ENCODE peak calls at places on chromosomes 11 and 22, in seven cellular contexts. Z is HepG2, T is uterus, O is Peyer's patch, N is MM.1S, F is stomach, U is foreskin keratinocyte. A is an unnamed sample. For H3K4me1, the result is how much of the 10 kb centered on the place peaks cover.

GRCh38 chr22:30424471-30425326 is 869 bp upstream of the MTFP1 start:
- DNase-seq in T (peak), Z (no peak), N (peak), U (no peak), O (no peak), F (no peak), A (no peak)

GRCh38 chr11:1232328-1233321 is 9.8 kb downstream of the MUC5B start:
- DNase-seq in F (no peak), T (no peak), N (no peak), O (peak), U (no peak), Z (no peak), A (no peak)

GRCh38 chr11:69049490-69049867 is 747 bp downstream of the TPCN2 start:
- DNase-seq in O (no peak), T (no peak), N (no peak), U (no peak), Z (no peak), F (no peak), A (no peak)

GRCh38 chr22:39457546-39458442 is 982 bp downstream of the MGAT3 start:
- DNase-seq in N (no peak), U (no peak), Z (no peak), F (no peak), O (no peak), T (no peak), A (no peak)

GRCh38 chr11:1223346-1224108 is 661 bp downstream of the MUC5B start:
- DNase-seq in T (no peak), O (peak), U (no peak), Z (no peak), N (no peak), F (no peak), A (no peak)

GRCh38 chr22:44337658-44338004 is 24.9 kb upstream of the SHISAL1 start:
- DNase-seq in N (no peak), F (peak), O (no peak), T (peak), U (no peak), Z (no peak), A (no peak)

GRCh38 chr11:25733777-25734176 is 598.2 kb upstream of the ANO3 start:
- DNase-seq in T (no peak), N (no peak), F (no peak), Z (no peak), U (no peak), O (no peak), A (no peak)

GRCh38 chr22:44042822-44043221 is 18.7 kb downstream of the PARVB start:
- DNase-seq in O (no peak), U (no peak), T (no peak), F (no peak), Z (no peak), N (no peak), A (no peak)

GRCh38 chr11:34680918-34681554 is 60.1 kb downstream of the EHF start:
- DNase-seq in F (no peak), T (no peak), Z (peak), O (no peak), U (peak), N (peak), A (no peak)

GRCh38 chr11:848988-849824 is 6.6 kb downstream of the TSPAN4 start:
- DNase-seq in N (peak), O (no peak), F (no peak), T (peak), Z (no peak), U (no peak), A (no peak)

GRCh38 chr22:27637604-27638003 is 164.0 kb downstream of the MN1 start:
- DNase-seq in N (no peak), F (no peak), Z (no peak), U (peak), O (no peak), T (no peak), A (no peak)

GRCh38 chr22:38840129-38840528 is 3.7 kb downstream of the NPTXR start:
- DNase-seq in N (no peak), F (no peak), T (no peak), U (no peak), Z (no peak), O (no peak), A (no peak)

GRCh38 chr11:58165504-58166106 is 23.3 kb upstream of the OR9Q2 start:
- DNase-seq in U (no peak), T (no peak), F (no peak), Z (peak), O (no peak), N (no peak), A (no peak)

GRCh38 chr11:55106391-55106790 is 155.6 kb upstream of the TRIM48 start:
- DNase-seq in O (no peak), F (no peak), Z (no peak), U (no peak), T (no peak), N (no peak), A (no peak)

GRCh38 chr11:2433106-2433925 is 11.0 kb downstream of the TRPM5 start:
- DNase-seq in F (no peak), U (no peak), N (no peak), T (no peak), O (peak), Z (no peak), A (no peak)

GRCh38 chr22:38118182-38118581 is 7.7 kb upstream of the BAIAP2L2 start:
- DNase-seq in U (no peak), O (no peak), F (no peak), Z (no peak), N (no peak), T (no peak), A (no peak)

GRCh38 chr22:35023692-35024363 is 42.1 kb upstream of the ISX start:
- DNase-seq in Z (no peak), F (peak), T (peak), O (peak), U (peak), N (peak), A (peak)

GRCh38 chr11:87128372-87128771 is 90.6 kb downstream of the TMEM135 start:
- DNase-seq in T (no peak), U (no peak), Z (peak), F (no peak), O (no peak), N (no peak), A (no peak)

GRCh38 chr11:7577226-7577882 is 63.6 kb downstream of the PPFIBP2 start:
- DNase-seq in T (peak), F (peak), Z (no peak), O (peak), U (no peak), N (no peak), A (no peak)

GRCh38 chr11:126355324-126355925 is at the start of gene ST3GAL4:
- DNase-seq in T (peak), F (peak), O (peak), N (peak), U (peak), Z (peak), A (peak)

GRCh38 chr11:65890324-65891179 is at the start of gene CCDC85B:
- DNase-seq in Z (peak), N (peak), U (peak), F (peak), T (peak), O (peak), A (peak)
- TF ChIP-seq CTCF in Z (no peak), N (peak), U (peak), F (no peak), T (peak), O (peak), A (no peak)

GRCh38 chr11:72781063-72781312 is 12.9 kb downstream of the STARD10 start:
- DNase-seq in Z (no peak), T (no peak), F (peak), O (peak), N (no peak), U (peak), A (no peak)

GRCh38 chr11:72781313-72782080 is 12.3 kb downstream of the STARD10 start:
- DNase-seq in N (peak), U (no peak), Z (no peak), F (peak), T (no peak), O (peak), A (no peak)

GRCh38 chr11:72778535-72779494 is 15.0 kb downstream of the STARD10 start:
- DNase-seq in U (no peak), F (peak), Z (peak), O (no peak), N (no peak), T (no peak), A (no peak)

GRCh38 chr11:72779495-72780128 is 14.2 kb downstream of the STARD10 start:
- DNase-seq in Z (no peak), T (no peak), U (no peak), O (no peak), F (no peak), N (no peak), A (no peak)

GRCh38 chr11:72780291-72781062 is 13.4 kb downstream of the STARD10 start:
- DNase-seq in T (no peak), F (no peak), O (no peak), U (peak), Z (no peak), N (no peak), A (no peak)
- H3K4me1 ChIP-seq in T (under half), F (half or more), O (under half), U (under half), Z (half or more), N (under half), A (under half)

DNA sequence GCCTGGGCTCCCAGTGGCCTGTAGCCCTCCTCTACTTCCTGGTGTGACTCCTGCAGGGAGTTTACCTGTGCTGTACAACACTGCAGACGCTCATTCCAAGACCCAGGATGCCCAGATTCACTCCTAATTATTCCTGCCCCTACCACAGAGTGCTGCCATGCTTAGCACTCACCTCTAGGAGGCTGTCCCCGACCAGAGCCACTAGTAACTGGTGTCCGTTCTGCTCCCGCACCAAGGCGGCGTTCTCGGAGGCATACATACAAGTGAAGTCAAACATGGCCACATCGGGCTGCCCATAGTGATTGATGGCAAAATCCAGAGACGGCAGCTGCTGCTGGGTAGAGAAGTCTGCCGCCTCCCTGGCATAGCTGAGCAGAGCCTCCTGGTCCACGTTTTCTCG is 122.3 kb upstream of the BID start:
- DNase-seq in N (no peak), O (no peak), U (no peak), T (no peak), F (peak), Z (no peak), A (no peak)
- TF ChIP-seq CTCF in N (no peak), O (no peak), U (peak), T (no peak), F (peak), Z (no peak), A (no peak)

GRCh38 chr22:46165975-46166374 is 15.6 kb downstream of the PPARA start:
- DNase-seq in U (no peak), N (no peak), Z (no peak), O (no peak), F (no peak), T (no peak), A (no peak)
- H3K4me1 ChIP-seq in U (under half), N (under half), Z (under half), O (under half), F (under half), T (under half), A (under half)

GRCh38 chr11:82229346-82229745 is 504.3 kb downstream of the FAM181B start:
- DNase-seq in F (no peak), U (peak), T (no peak), N (peak), Z (peak), O (no peak), A (no peak)
- TF ChIP-seq CTCF in F (no peak), U (peak), T (peak), N (peak), Z (peak), O (no peak), A (no peak)

GRCh38 chr11:12124306-12124705 is 13.9 kb downstream of the MICAL2 start:
- DNase-seq in O (no peak), N (no peak), F (no peak), Z (no peak), T (no peak), U (no peak), A (no peak)
- H3K4me1 ChIP-seq in O (under half), N (under half), F (under half), Z (under half), T (under half), U (half or more), A (under half)

DNA sequence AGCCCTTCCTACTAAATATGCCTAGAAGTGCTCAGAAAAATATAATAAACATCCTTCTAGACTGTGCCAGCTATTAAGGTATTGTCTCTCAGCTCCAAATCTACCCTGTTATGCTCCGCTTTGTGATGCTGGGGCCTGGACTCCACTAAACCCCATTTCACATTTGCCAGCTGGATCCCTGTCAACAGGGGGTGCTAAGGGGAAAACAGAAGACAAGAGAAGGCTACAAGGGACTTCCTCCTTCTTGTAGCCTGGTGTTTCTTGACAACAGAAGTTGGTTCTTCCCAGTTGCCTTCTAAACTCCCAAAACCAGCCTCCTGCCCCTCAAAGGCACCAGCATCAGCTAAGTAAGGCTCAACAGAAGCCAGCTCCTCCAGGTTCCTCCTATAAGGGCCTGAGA is 5.2 kb downstream of the NUMA1 start:
- DNase-seq in O (no peak), U (no peak), T (no peak), F (no peak), Z (no peak), N (no peak), A (no peak)
- TF ChIP-seq CTCF in O (no peak), U (peak), T (no peak), F (no peak), Z (no peak), N (no peak), A (no peak)

DNA sequence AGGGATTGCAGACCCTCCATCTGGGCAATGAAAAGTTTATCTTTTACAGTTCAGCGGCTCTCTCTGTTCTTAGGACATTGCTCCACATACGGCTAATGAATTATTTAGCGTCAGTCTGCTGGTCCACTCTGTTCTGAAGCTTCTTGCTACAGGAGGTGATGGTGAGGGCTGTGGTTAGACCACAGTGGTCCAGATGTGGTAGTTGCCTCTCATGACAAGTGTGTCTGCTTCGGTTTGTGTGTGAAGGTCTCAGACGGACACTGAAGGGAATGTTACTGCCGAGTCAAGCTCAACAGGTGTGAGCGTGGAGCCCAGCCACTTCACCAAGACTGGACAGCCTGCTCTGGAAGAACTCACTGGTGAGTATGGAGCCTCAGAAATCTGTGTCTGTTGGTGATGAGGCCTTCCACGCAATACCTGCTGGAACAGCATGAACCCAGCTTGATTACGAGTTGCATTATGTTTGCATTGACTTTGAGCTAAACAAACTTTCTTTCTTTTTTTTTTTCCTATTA is 220.8 kb downstream of the DBX1 start:
- DNase-seq in Z (no peak), N (no peak), T (no peak), F (no peak), O (no peak), U (no peak), A (no peak)
- H3K4me1 ChIP-seq in Z (under half), N (under half), T (under half), F (under half), O (under half), U (under half), A (under half)

GRCh38 chr11:65316979-65317786 is 2.5 kb downstream of the CDC42EP2 start:
- DNase-seq in Z (peak), O (peak), T (peak), F (peak), U (peak), N (no peak), A (peak)

GRCh38 chr11:65315204-65315865 is 669 bp downstream of the CDC42EP2 start:
- DNase-seq in T (peak), F (peak), Z (peak), U (peak), O (peak), N (peak), A (peak)

GRCh38 chr11:65316311-65316978 is 1.8 kb downstream of the CDC42EP2 start:
- DNase-seq in U (peak), N (no peak), O (no peak), T (peak), F (no peak), Z (no peak), A (peak)

GRCh38 chr11:65314501-65315203 is at the start of gene CDC42EP2:
- DNase-seq in Z (peak), O (peak), U (peak), T (peak), N (peak), F (peak), A (peak)

DNA sequence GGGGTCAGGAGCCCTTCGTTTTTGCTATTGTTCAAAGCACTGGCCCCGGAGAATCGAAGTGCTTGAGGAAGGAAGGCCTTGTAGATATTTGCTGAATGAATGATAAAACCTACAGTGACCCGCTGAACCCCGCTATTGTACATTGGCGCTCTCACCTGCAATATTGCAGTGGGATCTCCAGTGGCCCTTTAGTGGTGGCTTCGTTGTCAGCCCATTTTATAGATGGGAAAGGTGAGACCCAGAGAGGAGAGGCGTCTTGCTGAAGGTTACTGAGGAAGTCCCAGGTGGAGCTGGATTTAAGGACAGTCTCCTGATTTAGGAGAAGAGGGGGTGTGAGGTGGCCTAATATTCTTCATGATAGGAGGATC is 1.2 kb downstream of the CDC42EP2 start:
- DNase-seq in U (no peak), O (no peak), F (no peak), N (no peak), Z (no peak), T (no peak), A (no peak)
- TF ChIP-seq CTCF in U (no peak), O (no peak), F (no peak), N (peak), Z (no peak), T (no peak), A (no peak)

GRCh38 chr11:46348986-46349401 is 1.7 kb downstream of the DGKZ start:
- DNase-seq in U (no peak), Z (no peak), T (no peak), F (no peak), O (no peak), N (peak), A (no peak)

GRCh38 chr11:46352063-46352841 is 5.0 kb downstream of the DGKZ start:
- DNase-seq in U (peak), O (no peak), T (peak), N (no peak), F (peak), Z (no peak), A (no peak)

GRCh38 chr11:46351606-46352005 is 4.3 kb downstream of the DGKZ start:
- DNase-seq in U (no peak), F (no peak), N (no peak), O (no peak), Z (no peak), T (no peak), A (no peak)

GRCh38 chr11:46350695-46351094 is 3.4 kb downstream of the DGKZ start:
- DNase-seq in Z (no peak), O (no peak), U (no peak), T (no peak), N (no peak), F (no peak), A (no peak)

DNA sequence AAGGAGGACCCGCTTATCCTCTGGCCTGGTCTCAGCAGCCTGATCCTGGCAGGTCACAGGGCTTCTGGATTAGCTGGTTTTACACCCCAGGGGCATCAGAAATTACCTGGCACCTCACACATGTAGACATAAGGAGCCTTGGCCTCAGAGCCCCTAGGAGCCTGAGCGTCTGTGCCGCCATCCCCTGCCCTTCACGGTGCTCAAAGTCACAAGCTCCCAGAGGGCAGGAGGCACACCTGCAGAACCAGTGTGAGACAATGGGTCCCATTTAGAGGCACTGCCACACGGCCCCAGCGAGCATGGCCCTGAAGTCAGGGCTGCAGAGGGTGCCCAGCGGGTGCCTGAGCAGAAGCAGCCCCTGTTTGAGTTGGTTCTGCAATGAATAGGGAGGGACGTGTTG is 3.9 kb downstream of the DGKZ start:
- DNase-seq in O (no peak), N (no peak), U (no peak), Z (no peak), F (no peak), T (no peak), A (no peak)
- H3K4me1 ChIP-seq in O (under half), N (under half), U (under half), Z (under half), F (half or more), T (under half), A (under half)

A was measured in lung.